ENCODE peak calls at places on chromosome 9, in six cellular contexts. G is activated T-cell treated with anti-CD3 and anti-CD28 coated beads for 4 hours; T is mucosa of descending colon; R is kidney; O is stimulated activated CD8-positive, alpha-beta memory T cell treated with anti-CD3 and anti-CD28 coated beads, Interleukin-15, amount 100 ng/mL, for 48 hours; D is stimulated activated CD4-positive, alpha-beta T cell treated with anti-CD3 and anti-CD28 coated beads, Interleukin-12 subunit alpha, Interleukin-12 subunit beta, amount 100 ng/mL, for 4 hours. K is an unnamed sample.

GRCh38 chr9:129436751-129437625 is 183.9 kb downstream of the C9orf50 start:
- DNase-seq in G (peak), T (no peak), R (peak), O (no peak), D (peak), K (no peak)

GRCh38 chr9:133109931-133110650 is 10.9 kb downstream of the RALGDS start:
- DNase-seq in G (no peak), T (peak), R (peak), O (no peak), D (no peak), K (no peak)

GRCh38 chr9:108386859-108387384 is 468.9 kb downstream of the ACTL7B start:
- DNase-seq in G (no peak), T (no peak), R (no peak), O (no peak), D (no peak), K (peak)

GRCh38 chr9:23789529-23790254 is 36.3 kb downstream of the ELAVL2 start:
- DNase-seq in G (no peak), T (no peak), R (no peak), O (no peak), D (no peak), K (no peak)

GRCh38 chr9:33778700-33779351 is 16.5 kb upstream of the PRSS3 start:
- DNase-seq in G (peak), T (no peak), R (no peak), O (peak), D (peak), K (no peak)

GRCh38 chr9:13033959-13034695 is 245.4 kb downstream of the MPDZ start:
- DNase-seq in G (no peak), T (no peak), R (peak), O (no peak), D (no peak), K (no peak)

GRCh38 chr9:123282343-123283047 is 14.1 kb upstream of the STRBP start:
- DNase-seq in G (no peak), T (no peak), R (no peak), O (no peak), D (no peak), K (no peak)

GRCh38 chr9:125631391-125632085 is 75.5 kb downstream of the MAPKAP1 start:
- DNase-seq in G (no peak), T (no peak), R (no peak), O (no peak), D (no peak), K (no peak)